ENCODE peak calls at places on chromosomes 3 and 15, in five cellular contexts. V, Q, F, K and J are unnamed samples. For H3K27me3 and H3K36me3, the result is how much of the 10 kb centered on the place peaks cover.

GRCh38 chr15:87215100-87215499 is 1041.4 kb downstream of the NTRK3 start:
- DNase-seq in V (no peak), Q (no peak), F (no peak), K (no peak), J (no peak)

GRCh38 chr15:59353994-59354951 is 18.4 kb downstream of the MYO1E start:
- DNase-seq in V (no peak), Q (no peak), F (no peak), K (no peak), J (no peak)

GRCh38 chr15:67050062-67050461 is 15.3 kb upstream of the SMAD3 start:
- DNase-seq in V (no peak), Q (peak), F (no peak), K (no peak), J (peak)

GRCh38 chr3:12898290-12898979 is 57.1 kb upstream of the RPL32 start:
- DNase-seq in V (no peak), Q (no peak), F (no peak), K (no peak), J (no peak)

GRCh38 chr3:79976466-79976865 is 208.7 kb upstream of the ROBO1 start:
- DNase-seq in V (no peak), Q (peak), F (no peak), K (no peak), J (no peak)

GRCh38 chr15:75171408-75171807 is 30.3 kb upstream of the C15orf39 start:
- DNase-seq in V (no peak), Q (peak), F (no peak), K (no peak), J (peak)

GRCh38 chr3:115113367-115113766 is 33.7 kb downstream of the ZBTB20 start:
- DNase-seq in V (no peak), Q (peak), F (no peak), K (no peak), J (peak)

GRCh38 chr3:133821767-133822638 is 16.4 kb downstream of the SRPRB start:
- DNase-seq in V (peak), Q (peak), F (peak), K (peak), J (peak)

GRCh38 chr3:167564612-167565011 is 89.1 kb downstream of the WDR49 start:
- DNase-seq in V (no peak), Q (no peak), F (no peak), K (no peak), J (no peak)

GRCh38 chr3:123582315-123582714 is 2.5 kb downstream of the HACD2 start:
- DNase-seq in V (no peak), Q (no peak), F (peak), K (no peak), J (no peak)

GRCh38 chr3:122930371-122930997 is 97.1 kb downstream of the SEMA5B start:
- DNase-seq in V (no peak), Q (no peak), F (no peak), K (no peak), J (no peak)

GRCh38 chr15:48696627-48697312 is 51.3 kb upstream of the FBN1 start:
- DNase-seq in V (no peak), Q (peak), F (no peak), K (no peak), J (no peak)

GRCh38 chr3:48819234-48820221 is 28.1 kb downstream of the PRKAR2A start:
- DNase-seq in V (no peak), Q (no peak), F (no peak), K (no peak), J (no peak)

GRCh38 chr15:60740787-60741354 is 261.9 kb upstream of the ICE2 start:
- DNase-seq in V (peak), Q (peak), F (peak), K (no peak), J (no peak)

GRCh38 chr3:117130222-117130621 is 420.6 kb downstream of the TUSC7 start:
- DNase-seq in V (no peak), Q (no peak), F (no peak), K (no peak), J (no peak)

GRCh38 chr15:25862087-25862468 is 1.0 kb downstream of the ATP10A start:
- DNase-seq in V (peak), Q (peak), F (no peak), K (no peak), J (peak)

GRCh38 chr15:48984811-48985352 is 21.2 kb upstream of the SHC4 start:
- DNase-seq in V (no peak), Q (peak), F (no peak), K (no peak), J (no peak)

GRCh38 chr3:24373198-24373959 is 121.3 kb downstream of the THRB start:
- DNase-seq in V (peak), Q (no peak), F (peak), K (no peak), J (no peak)

GRCh38 chr3:54047568-54047967 is 74.8 kb upstream of the CACNA2D3 start:
- DNase-seq in V (no peak), Q (peak), F (no peak), K (no peak), J (no peak)

GRCh38 chr3:83233715-83234114 is 1472.3 kb upstream of the GBE1 start:
- DNase-seq in V (no peak), Q (no peak), F (no peak), K (no peak), J (no peak)

GRCh38 chr3:171778493-171778892 is 31.8 kb downstream of the PLD1 start:
- DNase-seq in V (no peak), Q (no peak), F (no peak), K (no peak), J (no peak)

GRCh38 chr15:60972866-60973265 is 256.2 kb downstream of the RORA start:
- DNase-seq in V (no peak), Q (peak), F (no peak), K (no peak), J (no peak)

GRCh38 chr15:99442268-99442897 is 123.4 kb upstream of the MEF2A start:
- DNase-seq in V (no peak), Q (peak), F (peak), K (no peak), J (peak)

GRCh38 chr3:197417451-197417850 is 119.0 kb upstream of the DLG1 start:
- DNase-seq in V (no peak), Q (peak), F (no peak), K (no peak), J (no peak)

GRCh38 chr3:94336076-94336741 is 273.3 kb downstream of the NSUN3 start:
- DNase-seq in V (no peak), Q (peak), F (peak), K (peak), J (no peak)

GRCh38 chr3:184380210-184380626 is 364 bp downstream of the CHRD start:
- DNase-seq in V (peak), Q (peak), F (peak), K (peak), J (peak)

GRCh38 chr3:188559069-188559410 is 405.1 kb downstream of the LPP start:
- DNase-seq in V (no peak), Q (peak), F (no peak), K (no peak), J (no peak)

GRCh38 chr3:145952541-145952940 is 208.4 kb downstream of the PLOD2 start:
- DNase-seq in V (no peak), Q (peak), F (no peak), K (no peak), J (peak)

GRCh38 chr3:114406286-114406685 is 112.5 kb downstream of the TIGIT start:
- DNase-seq in V (no peak), Q (no peak), F (no peak), K (no peak), J (no peak)

GRCh38 chr3:9888540-9888939 is 1.9 kb upstream of the JAGN1 start:
- DNase-seq in V (no peak), Q (no peak), F (no peak), K (no peak), J (no peak)

GRCh38 chr3:125211523-125212095 is 939 bp downstream of the SLC12A8 start:
- DNase-seq in V (no peak), Q (no peak), F (no peak), K (no peak), J (no peak)

GRCh38 chr3:2823016-2823415 is 287.2 kb downstream of the IL5RA start:
- DNase-seq in V (no peak), Q (peak), F (no peak), K (no peak), J (peak)

GRCh38 chr15:36888018-36888992 is 212.0 kb downstream of the MEIS2 start:
- DNase-seq in V (peak), Q (peak), F (no peak), K (peak), J (no peak)
- H3K27me3 ChIP-seq in V (under half), Q (under half), F (half or more), K (under half), J (under half)

GRCh38 chr3:38842266-38842965 is 26.4 kb upstream of the SCN10A start:
- DNase-seq in V (no peak), Q (no peak), F (no peak), K (no peak), J (no peak)

GRCh38 chr3:38840987-38841386 is 25.0 kb upstream of the SCN10A start:
- DNase-seq in V (no peak), Q (no peak), F (no peak), K (no peak), J (no peak)

GRCh38 chr3:38843898-38844297 is 27.9 kb upstream of the SCN10A start:
- DNase-seq in V (no peak), Q (peak), F (peak), K (peak), J (peak)
- H3K36me3 ChIP-seq in V (under half), Q (under half), F (under half), K (under half), J (under half)

DNA sequence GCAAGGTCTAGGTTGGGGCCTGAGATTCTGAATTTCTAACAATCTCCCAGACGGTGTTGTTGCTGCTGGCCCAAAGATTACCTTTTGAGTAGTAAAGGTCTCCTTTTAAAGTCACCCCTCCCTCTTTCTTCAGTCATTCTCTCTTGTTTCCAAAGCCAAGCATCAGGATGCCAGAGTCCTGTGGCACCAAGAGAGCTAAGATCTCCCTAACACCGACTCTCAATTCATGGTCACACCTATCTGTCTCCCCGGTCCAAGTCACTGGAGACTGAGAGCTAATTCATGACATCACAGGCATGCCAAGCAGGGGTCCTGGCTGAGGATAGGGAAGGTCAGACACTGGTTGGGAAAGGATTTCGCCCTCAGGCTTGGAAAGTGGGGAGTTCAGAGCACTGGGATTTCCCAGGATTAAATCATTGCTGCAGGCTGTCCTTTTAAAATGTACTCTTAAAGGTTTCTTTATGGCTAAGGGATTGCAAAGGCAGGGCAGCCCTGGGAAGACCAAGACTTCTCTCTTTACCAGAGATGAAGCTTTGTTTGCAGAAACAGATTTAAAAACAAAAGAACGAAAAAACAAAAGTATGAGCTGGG is 7.3 kb downstream of the SHOX2 start:
- DNase-seq in V (no peak), Q (no peak), F (no peak), K (no peak), J (no peak)
- H3K27me3 ChIP-seq in V (half or more), Q (half or more), F (half or more), K (half or more), J (under half)

GRCh38 chr15:39951561-39951960 is 17.6 kb downstream of the EIF2AK4 start:
- DNase-seq in V (no peak), Q (no peak), F (no peak), K (no peak), J (no peak)
- H3K36me3 ChIP-seq in V (half or more), Q (under half), F (under half), K (under half), J (under half)

GRCh38 chr3:46061108-46061507 is 33.8 kb upstream of the XCR1 start:
- DNase-seq in V (no peak), Q (no peak), F (no peak), K (no peak), J (no peak)
- H3K27me3 ChIP-seq in V (under half), Q (under half), F (under half), K (under half), J (under half)

GRCh38 chr15:72751751-72752455 is 31.7 kb downstream of the ADPGK start:
- DNase-seq in V (peak), Q (peak), F (no peak), K (no peak), J (no peak)
- H3K36me3 ChIP-seq in V (under half), Q (under half), F (under half), K (under half), J (half or more)

DNA sequence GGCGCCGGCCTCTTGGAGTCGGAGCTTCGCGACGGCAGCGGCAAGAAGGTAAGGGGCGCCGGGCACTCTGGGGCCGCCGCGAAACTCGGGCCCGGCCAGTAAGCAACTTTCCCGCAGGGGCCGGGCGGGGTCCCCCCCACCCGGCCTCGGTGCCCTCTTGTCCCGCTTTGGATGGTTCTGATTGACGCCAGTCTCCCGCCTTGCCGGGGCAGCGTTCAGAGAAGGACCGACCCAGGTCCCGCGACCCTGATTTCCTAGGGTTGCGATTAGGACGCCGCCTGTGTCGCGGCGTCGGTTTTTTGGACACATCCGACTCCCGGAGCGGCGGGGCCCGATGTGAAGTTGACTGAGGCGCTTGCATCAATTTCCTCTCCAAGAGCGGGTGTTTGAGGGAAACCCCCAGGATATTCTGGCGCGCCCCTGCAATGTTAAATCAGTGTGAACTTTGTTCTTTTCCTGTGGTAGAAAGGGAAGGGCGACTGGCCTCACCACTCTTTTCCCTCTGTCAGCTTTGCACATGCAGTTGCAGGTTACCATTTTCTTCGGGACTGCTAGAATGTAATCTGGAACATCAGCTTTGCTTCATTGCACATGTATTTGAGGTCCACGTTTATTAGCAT is 755 bp downstream of the PDE8A start:
- DNase-seq in V (peak), Q (peak), F (peak), K (peak), J (peak)
- H3K27me3 ChIP-seq in V (under half), Q (under half), F (under half), K (under half), J (under half)

GRCh38 chr3:152428577-152428976 is 159.8 kb downstream of the MBNL1 start:
- DNase-seq in V (no peak), Q (peak), F (no peak), K (no peak), J (no peak)
- H3K36me3 ChIP-seq in V (under half), Q (under half), F (under half), K (under half), J (half or more)